ENCODE peak calls at places on chromosomes 13 and 19, in eight cellular contexts. Z is amniotic stem cell, S is ELF-1, B is hypothalamus, V is cardiac fibroblast, P is HT1080, F is T-helper 1 cell, N is psoas muscle. Q is an unnamed sample.
A peak's percentile ranks its signal among the peaks of the same experiment; 100 is the strongest.

GRCh38 chr13:45374917-45375316 is 33.9 kb upstream of the TPT1 start:
- DNase-seq in V (no peak), Z (no peak), B (no peak), N (no peak), S (no peak), F (no peak), P (peak; percentile 13), Q (peak; percentile 1)

GRCh38 chr13:23707674-23708073 is 137.5 kb downstream of the TNFRSF19 start:
- DNase-seq in S (no peak), V (peak; percentile 59), N (no peak), F (no peak), B (no peak), P (peak; percentile 38), Z (no peak), Q (peak; percentile 3)

GRCh38 chr13:109684836-109685602 is 101.4 kb downstream of the IRS2 start:
- DNase-seq in S (no peak), P (peak; percentile 17), V (peak; percentile 81), N (no peak), Z (no peak), F (no peak), B (no peak), Q (no peak)

GRCh38 chr19:58439576-58440554 is at the start of gene ZNF132:
- DNase-seq in V (peak; percentile 100), S (peak; percentile 99), B (peak; percentile 98), N (peak; percentile 97), F (peak; percentile 94), Z (peak; percentile 99), P (peak; percentile 97), Q (peak; percentile 99)

GRCh38 chr19:19321143-19321577 is 531 bp downstream of the MAU2 start:
- DNase-seq in N (no peak), S (peak; percentile 58), Z (no peak), B (no peak), V (no peak), P (no peak), F (no peak), Q (no peak)

GRCh38 chr19:45340232-45340898 is at the start of gene KLC3:
- DNase-seq in S (peak; percentile 50), N (no peak), P (no peak), V (no peak), B (no peak), Z (no peak), F (peak; percentile 13), Q (peak; percentile 19)

GRCh38 chr19:51777570-51778460 is 16.8 kb downstream of the FPR2 start:
- DNase-seq in P (peak; percentile 41), N (peak; percentile 68), Z (peak; percentile 44), B (peak; percentile 58), F (peak; percentile 16), S (peak; percentile 82), V (peak; percentile 97), Q (peak; percentile 76)

GRCh38 chr19:5621311-5621944 is 1.1 kb downstream of the SAFB2 start:
- DNase-seq in P (no peak), V (peak; percentile 24), S (no peak), F (no peak), N (peak; percentile 64), B (peak; percentile 57), Z (no peak), Q (no peak)

GRCh38 chr13:43942301-43942700 is 62.6 kb downstream of the LACC1 start:
- DNase-seq in B (no peak), V (no peak), N (no peak), F (no peak), P (peak; percentile 73), S (no peak), Z (no peak), Q (no peak)

GRCh38 chr13:46831588-46832194 is 34.7 kb upstream of the ESD start:
- DNase-seq in S (peak; percentile 9), Z (peak; percentile 2), N (no peak), V (peak; percentile 71), P (peak; percentile 37), B (peak; percentile 14), F (peak; percentile 4), Q (peak; percentile 20)

GRCh38 chr13:97978661-97979450 is 25.4 kb downstream of the IPO5 start:
- DNase-seq in V (peak; percentile 15), P (no peak), S (no peak), Z (no peak), B (no peak), F (no peak), N (no peak), Q (no peak)

GRCh38 chr13:110820311-110820710 is 94.6 kb downstream of the ANKRD10 start:
- DNase-seq in Z (no peak), S (no peak), P (no peak), B (no peak), N (no peak), F (no peak), V (no peak), Q (no peak)

GRCh38 chr19:38729653-38730469 is 14.4 kb downstream of the CAPN12 start:
- DNase-seq in V (peak; percentile 63), Z (no peak), P (peak; percentile 52), B (peak; percentile 15), S (peak; percentile 88), F (peak; percentile 74), N (peak; percentile 86), Q (no peak)

GRCh38 chr19:38684078-38684861 is 36.8 kb downstream of the ACTN4 start:
- DNase-seq in F (no peak), S (no peak), V (peak; percentile 95), P (peak; percentile 98), B (no peak), N (peak; percentile 87), Z (peak; percentile 69), Q (peak; percentile 98)

GRCh38 chr19:12085074-12085818 is 20.7 kb downstream of the ZNF844 start:
- DNase-seq in N (no peak), S (no peak), Z (no peak), B (no peak), F (no peak), P (no peak), V (no peak), Q (no peak)

GRCh38 chr19:11166281-11167142 is 10.9 kb upstream of the SPC24 start:
- DNase-seq in F (no peak), S (no peak), V (peak; percentile 80), B (no peak), N (peak; percentile 57), P (no peak), Z (peak; percentile 30), Q (no peak)

GRCh38 chr19:45474941-45475516 is 7.2 kb downstream of the FOSB start:
- DNase-seq in S (no peak), N (no peak), P (no peak), F (peak; percentile 48), V (peak; percentile 59), Z (no peak), B (no peak), Q (no peak)

GRCh38 chr19:2491130-2491801 is 15.3 kb downstream of the GADD45B start:
- DNase-seq in P (peak; percentile 77), F (no peak), B (no peak), V (peak; percentile 86), N (peak; percentile 82), S (no peak), Z (no peak), Q (peak; percentile 89)

GRCh38 chr19:48635263-48635965 is 1.8 kb downstream of the DBP start:
- DNase-seq in Z (no peak), V (peak; percentile 56), N (peak; percentile 88), S (no peak), P (no peak), F (peak; percentile 64), B (peak; percentile 67), Q (no peak)

GRCh38 chr19:1066251-1066747 is 668 bp upstream of the ARHGAP45 start:
- DNase-seq in S (peak; percentile 80), B (no peak), F (no peak), N (no peak), V (no peak), P (no peak), Z (no peak), Q (peak; percentile 80)

GRCh38 chr13:53778937-53779336 is 750.3 kb downstream of the OLFM4 start:
- DNase-seq in Z (no peak), B (no peak), V (no peak), N (no peak), F (no peak), P (no peak), S (no peak), Q (no peak)

GRCh38 chr13:111511219-111511732 is 190.8 kb downstream of the TEX29 start:
- DNase-seq in N (no peak), S (no peak), V (no peak), B (no peak), F (no peak), P (no peak), Z (no peak), Q (no peak)

GRCh38 chr13:20230913-20231838 is 943 bp downstream of the GJB6 start:
- DNase-seq in Z (no peak), F (peak; percentile 11), N (no peak), B (peak; percentile 54), P (no peak), S (peak; percentile 32), V (no peak), Q (no peak)

GRCh38 chr13:107680115-107680514 is 535.2 kb downstream of the LIG4 start:
- DNase-seq in N (no peak), F (no peak), B (no peak), Z (no peak), S (no peak), P (peak; percentile 17), V (peak; percentile 5), Q (peak; percentile 5)

GRCh38 chr13:91960947-91961346 is 562.5 kb downstream of the GPC5 start:
- DNase-seq in P (no peak), N (no peak), Z (no peak), V (no peak), F (no peak), B (no peak), S (no peak), Q (no peak)

GRCh38 chr13:30752991-30753616 is 17.8 kb downstream of the ALOX5AP start:
- DNase-seq in F (no peak), P (no peak), Z (no peak), N (no peak), V (no peak), B (no peak), S (no peak), Q (no peak)

Q was measured in NCI-H226.